ENCODE peak calls at places on chromosomes 7 and 10, in nine cellular contexts. One of them, this sample, is unnamed.

GRCh38 chr10:74114041-74114448 is 36.6 kb downstream of the AP3M1 start:
- DNase-seq in A549: no peak
- DNase-seq in AG09319: no peak
- DNase-seq in progenitor cell of endocrine pancreas: no peak
- DNase-seq in AG10803: no peak
- DNase-seq in GM12865: no peak
- DNase-seq in fibroblast of lung: no peak
- DNase-seq in Calu3: no peak
- DNase-seq in endothelial cell of umbilical vein: no peak
- DNase-seq in this sample: no peak

GRCh38 chr10:22420787-22421517 is 75.7 kb downstream of the SPAG6 start:
- DNase-seq in A549: no peak
- DNase-seq in AG09319: no peak
- DNase-seq in progenitor cell of endocrine pancreas: no peak
- DNase-seq in AG10803: peak; percentile 42
- DNase-seq in GM12865: peak; percentile 56
- DNase-seq in fibroblast of lung: no peak
- DNase-seq in Calu3: no peak
- DNase-seq in endothelial cell of umbilical vein: peak; percentile 47
- DNase-seq in this sample: no peak

GRCh38 chr7:142482899-142483658 is 225.2 kb upstream of the PRSS58 start:
- DNase-seq in A549: peak; percentile 25
- DNase-seq in AG09319: no peak
- DNase-seq in progenitor cell of endocrine pancreas: no peak
- DNase-seq in AG10803: peak; percentile 51
- DNase-seq in GM12865: peak; percentile 58
- DNase-seq in fibroblast of lung: peak; percentile 41
- DNase-seq in Calu3: peak; percentile 72
- DNase-seq in endothelial cell of umbilical vein: peak; percentile 43
- DNase-seq in this sample: no peak

GRCh38 chr7:21076579-21076978 is 289.9 kb upstream of the SP8 start:
- DNase-seq in A549: no peak
- DNase-seq in AG09319: no peak
- DNase-seq in progenitor cell of endocrine pancreas: no peak
- DNase-seq in AG10803: no peak
- DNase-seq in GM12865: no peak
- DNase-seq in fibroblast of lung: no peak
- DNase-seq in Calu3: peak; percentile 57
- DNase-seq in endothelial cell of umbilical vein: no peak
- DNase-seq in this sample: no peak

GRCh38 chr7:155470186-155470487 is 12.2 kb downstream of the EN2 start:
- DNase-seq in A549: no peak
- DNase-seq in AG09319: no peak
- DNase-seq in progenitor cell of endocrine pancreas: no peak
- DNase-seq in AG10803: no peak
- DNase-seq in GM12865: no peak
- DNase-seq in fibroblast of lung: no peak
- DNase-seq in Calu3: no peak
- DNase-seq in endothelial cell of umbilical vein: no peak
- DNase-seq in this sample: no peak

GRCh38 chr7:137790828-137791227 is 55.9 kb downstream of the DGKI start:
- DNase-seq in A549: no peak
- DNase-seq in AG09319: no peak
- DNase-seq in progenitor cell of endocrine pancreas: no peak
- DNase-seq in AG10803: peak; percentile 33
- DNase-seq in GM12865: no peak
- DNase-seq in fibroblast of lung: no peak
- DNase-seq in Calu3: no peak
- DNase-seq in endothelial cell of umbilical vein: no peak
- DNase-seq in this sample: no peak

GRCh38 chr7:23308754-23309153 is 9.6 kb downstream of the MALSU1 start:
- DNase-seq in A549: no peak
- DNase-seq in AG09319: no peak
- DNase-seq in progenitor cell of endocrine pancreas: no peak
- DNase-seq in AG10803: no peak
- DNase-seq in GM12865: no peak
- DNase-seq in fibroblast of lung: no peak
- DNase-seq in Calu3: no peak
- DNase-seq in endothelial cell of umbilical vein: no peak
- DNase-seq in this sample: no peak

GRCh38 chr7:41955475-41956243 is 252.8 kb upstream of the INHBA start:
- DNase-seq in A549: peak; percentile 35
- DNase-seq in AG09319: peak; percentile 96
- DNase-seq in progenitor cell of endocrine pancreas: no peak
- DNase-seq in AG10803: peak; percentile 100
- DNase-seq in GM12865: no peak
- DNase-seq in fibroblast of lung: peak; percentile 100
- DNase-seq in Calu3: peak; percentile 35
- DNase-seq in endothelial cell of umbilical vein: peak; percentile 98
- DNase-seq in this sample: peak; percentile 100

GRCh38 chr10:114259825-114260224 is 20.8 kb downstream of the VWA2 start:
- DNase-seq in A549: no peak
- DNase-seq in AG09319: peak; percentile 52
- DNase-seq in progenitor cell of endocrine pancreas: no peak
- DNase-seq in AG10803: peak; percentile 86
- DNase-seq in GM12865: no peak
- DNase-seq in fibroblast of lung: peak; percentile 70
- DNase-seq in Calu3: no peak
- DNase-seq in endothelial cell of umbilical vein: no peak
- DNase-seq in this sample: no peak

GRCh38 chr7:143487566-143487965 is 9.9 kb downstream of the TAS2R41 start:
- DNase-seq in A549: no peak
- DNase-seq in AG09319: no peak
- DNase-seq in progenitor cell of endocrine pancreas: no peak
- DNase-seq in AG10803: peak; percentile 54
- DNase-seq in GM12865: no peak
- DNase-seq in fibroblast of lung: peak; percentile 20
- DNase-seq in Calu3: no peak
- DNase-seq in endothelial cell of umbilical vein: peak; percentile 33
- DNase-seq in this sample: no peak

GRCh38 chr10:110414563-110415309 is 83.0 kb upstream of the DUSP5 start:
- DNase-seq in A549: peak; percentile 81
- DNase-seq in AG09319: no peak
- DNase-seq in progenitor cell of endocrine pancreas: no peak
- DNase-seq in AG10803: peak; percentile 45
- DNase-seq in GM12865: peak; percentile 98
- DNase-seq in fibroblast of lung: peak; percentile 62
- DNase-seq in Calu3: peak; percentile 84
- DNase-seq in endothelial cell of umbilical vein: no peak
- DNase-seq in this sample: no peak

GRCh38 chr7:134254311-134254710 is 62.4 kb downstream of the SLC35B4 start:
- DNase-seq in A549: no peak
- DNase-seq in AG09319: no peak
- DNase-seq in progenitor cell of endocrine pancreas: no peak
- DNase-seq in AG10803: peak; percentile 1
- DNase-seq in GM12865: peak; percentile 2
- DNase-seq in fibroblast of lung: no peak
- DNase-seq in Calu3: no peak
- DNase-seq in endothelial cell of umbilical vein: no peak
- DNase-seq in this sample: no peak

GRCh38 chr7:66099551-66100407 is 14.9 kb upstream of the CRCP start:
- DNase-seq in A549: peak; percentile 54
- DNase-seq in AG09319: peak; percentile 73
- DNase-seq in progenitor cell of endocrine pancreas: no peak
- DNase-seq in AG10803: peak; percentile 87
- DNase-seq in GM12865: peak; percentile 39
- DNase-seq in fibroblast of lung: peak; percentile 95
- DNase-seq in Calu3: peak; percentile 61
- DNase-seq in endothelial cell of umbilical vein: peak; percentile 77
- DNase-seq in this sample: peak; percentile 23

GRCh38 chr7:20190588-20190987 is 26.6 kb downstream of the MACC1 start:
- DNase-seq in A549: no peak
- DNase-seq in AG09319: no peak
- DNase-seq in progenitor cell of endocrine pancreas: no peak
- DNase-seq in AG10803: no peak
- DNase-seq in GM12865: no peak
- DNase-seq in fibroblast of lung: no peak
- DNase-seq in Calu3: no peak
- DNase-seq in endothelial cell of umbilical vein: no peak
- DNase-seq in this sample: no peak

GRCh38 chr10:133015321-133015720 is 72.4 kb upstream of the ADGRA1 start:
- DNase-seq in A549: no peak
- DNase-seq in AG09319: no peak
- DNase-seq in progenitor cell of endocrine pancreas: no peak
- DNase-seq in AG10803: no peak
- DNase-seq in GM12865: no peak
- DNase-seq in fibroblast of lung: no peak
- DNase-seq in Calu3: no peak
- DNase-seq in endothelial cell of umbilical vein: no peak
- DNase-seq in this sample: no peak

GRCh38 chr10:71726673-71727428 is 7.3 kb upstream of the C10orf105 start:
- DNase-seq in A549: no peak
- DNase-seq in AG09319: no peak
- DNase-seq in progenitor cell of endocrine pancreas: no peak
- DNase-seq in AG10803: no peak
- DNase-seq in GM12865: peak; percentile 81
- DNase-seq in fibroblast of lung: no peak
- DNase-seq in Calu3: no peak
- DNase-seq in endothelial cell of umbilical vein: no peak
- DNase-seq in this sample: no peak

GRCh38 chr7:48118041-48118440 is 29.0 kb downstream of the UPP1 start:
- DNase-seq in A549: no peak
- DNase-seq in AG09319: no peak
- DNase-seq in progenitor cell of endocrine pancreas: no peak
- DNase-seq in AG10803: no peak
- DNase-seq in GM12865: no peak
- DNase-seq in fibroblast of lung: peak; percentile 61
- DNase-seq in Calu3: no peak
- DNase-seq in endothelial cell of umbilical vein: no peak
- DNase-seq in this sample: no peak

DNA sequence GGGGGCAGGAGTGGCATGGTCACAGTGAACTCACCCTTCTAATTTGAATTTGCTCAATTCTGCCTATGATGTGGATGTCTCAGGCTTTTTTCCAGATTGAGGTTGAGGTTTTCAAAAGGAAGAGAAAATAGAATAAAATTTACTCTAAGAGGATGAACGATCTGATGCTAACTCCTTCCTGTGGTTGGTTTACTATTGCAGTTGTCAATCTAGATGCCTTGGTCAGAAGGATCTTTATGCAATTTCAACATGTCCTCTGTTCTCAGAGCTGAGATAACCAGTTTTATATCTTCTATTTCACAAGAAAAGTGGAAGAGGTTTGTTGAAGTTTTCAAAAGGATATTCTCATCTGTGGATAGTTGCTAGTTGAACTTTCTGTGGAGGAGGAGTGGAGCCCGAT is 150.7 kb upstream of the WDR11 start:
- DNase-seq in A549: no peak
- DNase-seq in AG09319: no peak
- DNase-seq in progenitor cell of endocrine pancreas: no peak
- DNase-seq in AG10803: no peak
- DNase-seq in GM12865: no peak
- DNase-seq in fibroblast of lung: no peak
- DNase-seq in Calu3: no peak
- DNase-seq in endothelial cell of umbilical vein: no peak
- DNase-seq in this sample: no peak
- TF ChIP-seq CTCF in A549: no peak
- TF ChIP-seq CTCF in AG09319: no peak
- TF ChIP-seq CTCF in progenitor cell of endocrine pancreas: no peak
- TF ChIP-seq CTCF in AG10803: no peak
- TF ChIP-seq CTCF in GM12865: no peak
- TF ChIP-seq CTCF in fibroblast of lung: no peak
- TF ChIP-seq CTCF in Calu3: no peak
- TF ChIP-seq CTCF in endothelial cell of umbilical vein: no peak
- TF ChIP-seq CTCF in this sample: no peak

DNA sequence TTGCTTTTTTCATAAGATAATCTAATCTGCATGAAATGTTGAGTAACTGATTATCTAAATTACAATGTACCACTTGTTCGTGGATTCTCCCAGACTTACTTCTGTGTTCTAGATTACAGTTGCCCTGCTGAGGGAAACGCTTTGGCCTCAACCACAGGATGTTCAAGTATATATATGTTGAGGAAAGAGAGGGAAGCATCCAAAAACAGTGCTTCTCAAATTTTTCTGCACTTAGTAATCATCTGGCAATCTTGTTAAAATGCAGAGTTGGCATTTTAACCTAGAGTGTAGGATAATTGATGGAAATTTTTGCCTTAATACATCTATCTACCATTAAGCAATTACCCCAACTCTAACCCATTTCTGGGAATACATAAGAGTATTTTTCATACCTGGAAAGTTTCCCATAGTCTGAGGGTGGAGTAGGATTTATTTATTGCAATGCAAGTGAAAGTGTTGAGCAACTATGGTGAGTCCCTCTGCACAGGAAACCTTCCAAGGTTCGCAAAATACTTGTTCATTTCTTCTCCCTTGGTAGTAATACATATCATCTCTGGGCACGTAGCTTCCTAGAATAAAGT is 59.6 kb upstream of the C1GALT1 start:
- DNase-seq in A549: no peak
- DNase-seq in AG09319: peak; percentile 67
- DNase-seq in progenitor cell of endocrine pancreas: no peak
- DNase-seq in AG10803: peak; percentile 98
- DNase-seq in GM12865: no peak
- DNase-seq in fibroblast of lung: peak; percentile 77
- DNase-seq in Calu3: no peak
- DNase-seq in endothelial cell of umbilical vein: no peak
- DNase-seq in this sample: peak; percentile 73
- TF ChIP-seq CTCF in A549: no peak
- TF ChIP-seq CTCF in AG09319: no peak
- TF ChIP-seq CTCF in progenitor cell of endocrine pancreas: no peak
- TF ChIP-seq CTCF in AG10803: no peak
- TF ChIP-seq CTCF in GM12865: no peak
- TF ChIP-seq CTCF in fibroblast of lung: no peak
- TF ChIP-seq CTCF in Calu3: no peak
- TF ChIP-seq CTCF in endothelial cell of umbilical vein: no peak
- TF ChIP-seq CTCF in this sample: no peak

GRCh38 chr10:12729885-12730284 is 271.6 kb downstream of the CCDC3 start:
- DNase-seq in A549: no peak
- DNase-seq in AG09319: no peak
- DNase-seq in progenitor cell of endocrine pancreas: no peak
- DNase-seq in AG10803: no peak
- DNase-seq in GM12865: no peak
- DNase-seq in fibroblast of lung: no peak
- DNase-seq in Calu3: no peak
- DNase-seq in endothelial cell of umbilical vein: no peak
- DNase-seq in this sample: no peak
- TF ChIP-seq CTCF in A549: no peak
- TF ChIP-seq CTCF in AG09319: peak; percentile 8
- TF ChIP-seq CTCF in progenitor cell of endocrine pancreas: peak; percentile 47
- TF ChIP-seq CTCF in AG10803: peak; percentile 18
- TF ChIP-seq CTCF in GM12865: peak; percentile 24
- TF ChIP-seq CTCF in fibroblast of lung: peak; percentile 29
- TF ChIP-seq CTCF in Calu3: no peak
- TF ChIP-seq CTCF in endothelial cell of umbilical vein: peak; percentile 49
- TF ChIP-seq CTCF in this sample: peak; percentile 26

DNA sequence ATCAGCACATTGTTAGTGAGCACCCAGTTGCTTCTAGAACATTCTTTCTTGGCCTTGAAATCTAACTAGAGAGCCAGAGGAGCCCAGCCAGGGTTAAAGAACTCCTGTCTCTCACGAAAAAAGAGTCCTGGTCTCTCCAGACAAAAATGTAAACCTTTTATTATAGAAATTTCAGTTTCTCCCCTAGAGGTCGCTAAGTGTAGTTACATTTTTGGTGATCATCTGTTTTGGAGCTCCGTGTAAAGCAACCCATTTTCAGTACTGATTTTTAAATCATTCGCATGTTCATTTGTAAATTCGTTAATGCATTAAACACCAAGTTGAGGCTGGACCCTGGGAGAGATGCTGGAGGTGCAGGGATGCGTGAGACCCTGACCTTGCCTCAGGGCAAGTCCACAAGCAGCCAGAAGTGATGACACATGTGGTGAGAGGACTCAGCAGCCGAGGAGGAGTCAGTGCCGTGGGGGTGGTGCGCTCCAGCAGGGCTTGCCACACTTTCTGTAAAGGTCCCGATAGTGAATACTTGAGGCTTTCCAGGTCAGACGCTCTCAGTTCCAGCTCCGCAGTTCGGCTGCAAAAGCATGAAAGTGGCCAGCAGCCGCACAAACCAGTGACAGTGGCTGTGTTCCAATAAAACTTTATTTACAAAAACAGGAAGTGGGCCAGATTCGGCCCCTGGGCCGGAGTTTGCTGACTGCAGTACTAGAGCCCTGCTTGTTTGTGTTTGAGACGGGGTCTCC is 578.6 kb upstream of the FOXK1 start:
- DNase-seq in A549: peak; percentile 59
- DNase-seq in AG09319: no peak
- DNase-seq in progenitor cell of endocrine pancreas: no peak
- DNase-seq in AG10803: no peak
- DNase-seq in GM12865: no peak
- DNase-seq in fibroblast of lung: peak; percentile 73
- DNase-seq in Calu3: no peak
- DNase-seq in endothelial cell of umbilical vein: peak; percentile 8
- DNase-seq in this sample: no peak
- TF ChIP-seq CTCF in A549: peak; percentile 52
- TF ChIP-seq CTCF in AG09319: no peak
- TF ChIP-seq CTCF in progenitor cell of endocrine pancreas: peak; percentile 34
- TF ChIP-seq CTCF in AG10803: no peak
- TF ChIP-seq CTCF in GM12865: no peak
- TF ChIP-seq CTCF in fibroblast of lung: peak; percentile 25
- TF ChIP-seq CTCF in Calu3: peak; percentile 44
- TF ChIP-seq CTCF in endothelial cell of umbilical vein: no peak
- TF ChIP-seq CTCF in this sample: peak; percentile 2

This sample was measured in astrocyte of the cerebellum.